ENCODE peak calls at places on chromosome 15, in ten cellular contexts. Y, U, P, Z, K, T, G, X, R and F are unnamed samples.

GRCh38 chr15:65194826-65195541 is 9.8 kb upstream of the CLPX start:
- DNase-seq in Y (no peak), U (no peak), P (no peak), Z (no peak), K (no peak), T (no peak), G (no peak), X (no peak), R (peak), F (no peak)

GRCh38 chr15:81278306-81279029 is 45.5 kb downstream of the STARD5 start:
- DNase-seq in Y (no peak), U (no peak), P (no peak), Z (no peak), K (no peak), T (no peak), G (no peak), X (no peak), R (no peak), F (no peak)

GRCh38 chr15:64566629-64567427 is 106.5 kb downstream of the ZNF609 start:
- DNase-seq in Y (no peak), U (no peak), P (no peak), Z (no peak), K (no peak), T (no peak), G (peak), X (no peak), R (no peak), F (no peak)

GRCh38 chr15:86555114-86555513 is 475.4 kb downstream of the AGBL1 start:
- DNase-seq in Y (no peak), U (no peak), P (no peak), Z (no peak), K (no peak), T (no peak), G (no peak), X (no peak), R (no peak), F (no peak)

GRCh38 chr15:56244811-56245576 is 1.3 kb upstream of the RFX7 start:
- DNase-seq in Y (no peak), U (no peak), P (peak), Z (peak), K (no peak), T (no peak), G (peak), X (peak), R (no peak), F (peak)

GRCh38 chr15:78691873-78692421 is 50.9 kb upstream of the CHRNB4 start:
- DNase-seq in Y (no peak), U (no peak), P (no peak), Z (no peak), K (no peak), T (no peak), G (no peak), X (peak), R (no peak), F (no peak)

GRCh38 chr15:36232491-36232890 is 346.9 kb upstream of the CDIN1 start:
- DNase-seq in Y (no peak), U (no peak), P (no peak), Z (no peak), K (no peak), T (no peak), G (no peak), X (no peak), R (no peak), F (no peak)

GRCh38 chr15:74228723-74229081 is 7.4 kb upstream of the CCDC33 start:
- DNase-seq in Y (no peak), U (no peak), P (no peak), Z (no peak), K (no peak), T (no peak), G (no peak), X (no peak), R (no peak), F (no peak)

GRCh38 chr15:69734699-69735098 is 282.1 kb downstream of the RPLP1 start:
- DNase-seq in Y (no peak), U (no peak), P (no peak), Z (no peak), K (no peak), T (no peak), G (no peak), X (no peak), R (no peak), F (no peak)

GRCh38 chr15:25427861-25428260 is 11.0 kb downstream of the UBE3A start:
- DNase-seq in Y (no peak), U (no peak), P (no peak), Z (no peak), K (no peak), T (no peak), G (peak), X (no peak), R (no peak), F (no peak)

GRCh38 chr15:55257014-55257670 is 32.5 kb downstream of the RAB27A start:
- DNase-seq in Y (no peak), U (no peak), P (no peak), Z (no peak), K (no peak), T (no peak), G (no peak), X (no peak), R (no peak), F (no peak)

GRCh38 chr15:64746356-64746755 is 29.0 kb downstream of the RBPMS2 start:
- DNase-seq in Y (no peak), U (no peak), P (no peak), Z (no peak), K (no peak), T (no peak), G (no peak), X (no peak), R (no peak), F (no peak)

GRCh38 chr15:22263738-22264137 is 183.4 kb downstream of the OR4M2 start:
- DNase-seq in Y (no peak), U (no peak), P (no peak), Z (no peak), K (no peak), T (no peak), G (no peak), X (no peak), R (no peak), F (no peak)

GRCh38 chr15:69697913-69698312 is 245.3 kb downstream of the RPLP1 start:
- DNase-seq in Y (no peak), U (no peak), P (no peak), Z (no peak), K (no peak), T (peak), G (no peak), X (no peak), R (no peak), F (no peak)

GRCh38 chr15:87619161-87619960 is 637.2 kb downstream of the NTRK3 start:
- DNase-seq in Y (no peak), U (peak), P (no peak), Z (no peak), K (no peak), T (no peak), G (peak), X (no peak), R (no peak), F (no peak)

GRCh38 chr15:45157974-45158373 is 28.2 kb downstream of the DUOX1 start:
- DNase-seq in Y (no peak), U (no peak), P (no peak), Z (no peak), K (no peak), T (no peak), G (peak), X (no peak), R (no peak), F (no peak)

GRCh38 chr15:66713843-66714508 is 11.9 kb downstream of the SMAD6 start:
- DNase-seq in Y (peak), U (no peak), P (peak), Z (no peak), K (no peak), T (no peak), G (peak), X (no peak), R (no peak), F (no peak)

GRCh38 chr15:66714543-66714981 is 12.5 kb downstream of the SMAD6 start:
- DNase-seq in Y (no peak), U (no peak), P (no peak), Z (no peak), K (no peak), T (no peak), G (no peak), X (no peak), R (no peak), F (no peak)

GRCh38 chr15:66715736-66716667 is 14.0 kb downstream of the SMAD6 start:
- DNase-seq in Y (no peak), U (no peak), P (no peak), Z (no peak), K (no peak), T (no peak), G (no peak), X (no peak), R (no peak), F (no peak)

GRCh38 chr15:66716668-66717025 is 14.6 kb downstream of the SMAD6 start:
- DNase-seq in Y (no peak), U (no peak), P (no peak), Z (no peak), K (no peak), T (no peak), G (no peak), X (no peak), R (no peak), F (no peak)

DNA sequence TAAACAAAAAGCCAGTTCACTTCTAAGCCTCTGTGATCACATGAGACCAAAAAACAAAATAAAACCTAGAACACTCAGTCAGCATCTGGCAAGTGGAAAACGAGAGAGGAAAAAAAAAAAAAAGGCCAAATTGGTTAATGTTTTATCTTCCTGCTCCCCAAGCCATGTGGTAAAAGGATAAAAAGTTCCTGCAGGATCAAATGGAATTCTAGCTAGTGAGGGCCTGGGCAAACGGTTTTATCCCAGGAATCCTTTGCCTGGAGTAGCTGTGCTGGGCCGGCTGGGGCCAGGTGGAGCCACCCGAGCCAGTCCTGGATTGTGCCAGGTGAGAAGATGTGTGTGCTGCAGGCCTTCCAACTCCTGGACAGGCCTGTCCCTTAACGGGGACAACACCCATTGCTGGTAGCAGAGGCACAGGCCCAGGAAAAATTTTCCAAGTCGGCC is 13.2 kb downstream of the SMAD6 start:
- DNase-seq in Y (no peak), U (no peak), P (no peak), Z (no peak), K (no peak), T (no peak), G (no peak), X (no peak), R (no peak), F (no peak)
- TF ChIP-seq CTCF in Y (no peak), U (no peak), P (no peak), Z (no peak), K (no peak), T (no peak), G (no peak), X (no peak), R (no peak), F (no peak)

DNA sequence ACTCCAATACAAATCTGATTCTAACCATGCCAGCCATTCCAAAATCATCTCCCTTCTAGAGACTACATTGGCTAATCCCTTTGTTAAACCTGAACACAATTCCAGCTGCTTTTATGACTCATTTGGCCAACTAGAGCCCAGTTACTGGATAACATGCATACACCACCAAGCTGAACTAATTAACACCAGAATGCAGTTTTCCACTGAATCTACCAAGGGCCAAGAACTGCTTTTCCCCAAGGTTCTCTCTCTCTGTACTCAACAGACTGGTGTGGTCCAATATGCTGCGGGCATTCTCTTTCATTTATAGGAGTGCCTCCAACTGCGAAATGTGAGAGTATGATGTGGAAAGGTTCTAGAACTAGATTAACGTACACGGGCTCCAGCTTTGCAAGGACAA is 1.5 kb downstream of the CHSY1 start:
- DNase-seq in Y (no peak), U (no peak), P (no peak), Z (no peak), K (no peak), T (no peak), G (no peak), X (no peak), R (no peak), F (no peak)
- H3K27ac ChIP-seq in Y (no peak), U (peak), P (peak), Z (peak), K (peak), T (no peak), G (no peak), X (peak), R (peak), F (no peak)

GRCh38 chr15:42736178-42736792 is 643 bp downstream of the CDAN1 start:
- DNase-seq in Y (no peak), U (no peak), P (no peak), Z (no peak), K (no peak), T (no peak), G (peak), X (no peak), R (peak), F (peak)
- TF ChIP-seq EP300 in Y (no peak), U (no peak), P (no peak), Z (no peak), K (no peak), T (no peak), G (no peak), X (no peak), R (no peak), F (no peak)

GRCh38 chr15:60788514-60789091 is 309.7 kb upstream of the ICE2 start:
- DNase-seq in Y (no peak), U (no peak), P (no peak), Z (no peak), K (no peak), T (no peak), G (no peak), X (no peak), R (no peak), F (no peak)

GRCh38 chr15:60790641-60791040 is 311.7 kb upstream of the ICE2 start:
- DNase-seq in Y (no peak), U (no peak), P (no peak), Z (no peak), K (no peak), T (no peak), G (no peak), X (no peak), R (no peak), F (no peak)

GRCh38 chr15:60784855-60785254 is 305.9 kb upstream of the ICE2 start:
- DNase-seq in Y (no peak), U (no peak), P (no peak), Z (no peak), K (no peak), T (no peak), G (no peak), X (no peak), R (no peak), F (no peak)

GRCh38 chr15:60791216-60791615 is 312.3 kb upstream of the ICE2 start:
- DNase-seq in Y (no peak), U (no peak), P (no peak), Z (no peak), K (no peak), T (no peak), G (no peak), X (no peak), R (no peak), F (no peak)

GRCh38 chr15:60787737-60788513 is 309.0 kb upstream of the ICE2 start:
- DNase-seq in Y (no peak), U (peak), P (no peak), Z (no peak), K (no peak), T (no peak), G (peak), X (no peak), R (no peak), F (no peak)
- TF ChIP-seq CTCF in Y (peak), U (no peak), P (peak), Z (peak), K (no peak), T (no peak), G (no peak), X (peak), R (no peak), F (no peak)

GRCh38 chr15:99228120-99228770 is 21.1 kb downstream of the TTC23 start:
- DNase-seq in Y (no peak), U (no peak), P (no peak), Z (no peak), K (no peak), T (no peak), G (no peak), X (no peak), R (no peak), F (no peak)
- H3K27ac ChIP-seq in Y (no peak), U (no peak), P (no peak), Z (no peak), K (no peak), T (no peak), G (no peak), X (no peak), R (no peak), F (no peak)

GRCh38 chr15:76342382-76343201 is 6.0 kb downstream of the ISL2 start:
- DNase-seq in Y (no peak), U (no peak), P (peak), Z (no peak), K (no peak), T (no peak), G (no peak), X (no peak), R (peak), F (no peak)

GRCh38 chr15:76340198-76340801 is 3.7 kb downstream of the ISL2 start:
- DNase-seq in Y (no peak), U (no peak), P (peak), Z (no peak), K (no peak), T (no peak), G (no peak), X (no peak), R (no peak), F (no peak)

GRCh38 chr15:76342046-76342381 is 5.4 kb downstream of the ISL2 start:
- DNase-seq in Y (no peak), U (no peak), P (no peak), Z (no peak), K (no peak), T (no peak), G (no peak), X (no peak), R (no peak), F (no peak)

GRCh38 chr15:76340802-76341365 is 4.3 kb downstream of the ISL2 start:
- DNase-seq in Y (no peak), U (no peak), P (peak), Z (no peak), K (no peak), T (no peak), G (no peak), X (no peak), R (no peak), F (no peak)

DNA sequence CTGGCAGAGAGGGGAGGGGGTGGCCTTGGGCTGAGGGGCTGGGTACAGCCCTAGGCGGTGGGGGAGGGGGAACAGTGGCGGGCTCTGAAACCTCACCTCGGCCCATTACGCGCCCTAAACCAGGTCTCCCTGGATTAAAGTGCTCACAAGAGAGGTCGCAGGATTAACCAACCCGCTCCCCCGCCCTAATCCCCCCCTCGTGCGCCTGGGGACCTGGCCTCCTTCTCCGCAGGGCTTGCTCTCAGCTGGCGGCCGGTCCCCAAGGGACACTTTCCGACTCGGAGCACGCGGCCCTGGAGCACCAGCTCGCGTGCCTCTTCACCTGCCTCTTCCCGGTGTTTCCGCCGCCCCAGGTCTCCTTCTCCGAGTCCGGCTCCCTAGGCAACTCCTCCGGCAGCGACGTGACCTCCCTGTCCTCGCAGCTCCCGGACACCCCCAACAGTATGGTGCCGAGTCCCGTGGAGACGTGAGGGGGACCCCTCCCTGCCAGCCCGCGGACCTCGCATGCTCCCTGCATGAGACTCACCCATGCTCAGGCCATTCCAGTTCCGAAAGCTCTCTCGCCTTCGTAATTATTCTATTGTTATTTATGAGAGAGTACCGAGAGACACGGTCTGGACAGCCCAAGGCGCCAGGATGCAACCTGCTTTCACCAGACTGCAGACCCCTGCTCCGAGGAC is 4.9 kb downstream of the ISL2 start:
- DNase-seq in Y (no peak), U (no peak), P (peak), Z (no peak), K (no peak), T (no peak), G (no peak), X (no peak), R (no peak), F (no peak)
- TF ChIP-seq EP300 in Y (no peak), U (no peak), P (no peak), Z (no peak), K (no peak), T (no peak), G (no peak), X (no peak), R (no peak), F (no peak)

DNA sequence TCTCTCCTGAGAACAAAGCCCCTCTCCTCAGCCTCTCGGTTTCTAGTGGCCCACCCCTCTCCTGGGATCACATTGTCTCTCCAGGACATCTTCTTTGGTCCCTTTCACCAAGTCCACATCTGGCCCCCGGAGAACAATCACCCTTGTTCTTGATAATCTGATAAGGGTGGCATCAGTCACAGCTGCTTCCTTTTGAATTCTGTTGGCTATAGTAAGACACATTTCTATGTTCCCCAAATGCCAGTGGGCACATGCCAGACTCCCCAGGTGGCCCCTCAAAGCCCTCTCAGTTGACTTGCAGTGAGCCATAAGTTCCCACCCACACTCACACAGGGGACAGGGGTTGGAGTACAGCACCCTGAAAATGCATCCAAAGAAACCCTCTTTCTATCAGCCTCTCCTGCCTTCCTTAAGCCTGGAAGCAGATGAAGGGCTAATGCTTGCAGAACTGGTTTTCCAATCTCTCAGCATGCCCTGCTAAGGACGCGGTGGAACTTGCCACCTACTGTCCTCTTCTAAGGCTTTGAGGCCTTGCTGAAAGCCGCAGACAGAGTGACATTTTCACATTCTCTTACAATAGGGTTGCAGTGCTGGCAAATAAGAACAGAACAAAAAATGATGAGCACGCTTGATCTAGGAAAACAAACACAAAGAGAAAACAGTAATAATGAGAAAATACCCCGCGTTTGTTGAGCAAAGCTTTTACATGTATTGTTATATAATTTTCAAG is 101.3 kb upstream of the SLCO3A1 start:
- DNase-seq in Y (no peak), U (no peak), P (no peak), Z (no peak), K (no peak), T (no peak), G (no peak), X (no peak), R (no peak), F (no peak)
- TF ChIP-seq CTCF in Y (no peak), U (no peak), P (no peak), Z (no peak), K (no peak), T (no peak), G (no peak), X (no peak), R (no peak), F (no peak)

DNA sequence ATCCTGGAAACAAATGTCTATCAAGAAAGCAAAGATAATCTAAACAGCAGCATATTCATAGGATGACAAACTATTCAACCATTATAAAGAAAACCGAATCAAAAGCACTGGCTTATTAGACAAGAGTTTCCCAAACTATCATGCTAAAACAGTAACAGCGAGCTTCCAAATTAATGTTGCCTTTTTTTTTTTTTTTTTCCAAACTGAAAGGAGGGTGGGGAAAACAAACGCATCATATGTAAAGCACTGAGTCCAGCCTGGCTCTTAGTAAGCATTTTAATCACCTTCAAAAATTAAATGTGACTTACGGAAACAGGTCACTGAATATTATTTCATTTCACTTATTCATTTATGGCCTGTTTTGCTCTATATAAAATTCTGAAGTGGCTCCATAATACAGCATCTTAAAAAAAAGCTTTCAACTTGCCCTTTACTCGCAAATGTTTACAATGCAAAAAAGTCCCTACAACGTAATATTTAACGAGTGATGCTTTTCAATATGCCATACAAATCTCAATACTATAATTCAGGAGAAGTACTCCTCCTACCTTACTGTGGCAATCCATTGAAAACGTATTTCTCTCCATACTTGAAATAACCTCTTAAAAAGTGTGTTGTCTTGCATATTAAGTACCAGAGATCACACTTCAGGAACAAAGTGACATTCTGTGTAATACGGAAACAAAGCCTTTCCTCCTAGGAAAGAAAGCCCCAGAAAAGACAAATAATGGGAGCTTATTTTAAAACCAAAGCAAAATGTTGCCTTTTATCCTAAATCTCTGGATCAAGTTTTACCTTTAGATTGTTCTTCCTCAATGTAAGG is 2.1 kb downstream of the TJP1 start:
- DNase-seq in Y (no peak), U (no peak), P (no peak), Z (no peak), K (no peak), T (no peak), G (no peak), X (no peak), R (no peak), F (no peak)
- H3K27ac ChIP-seq in Y (no peak), U (peak), P (peak), Z (no peak), K (peak), T (peak), G (peak), X (peak), R (peak), F (no peak)